ENCODE peak calls at places on chromosomes 11 and 22, in six cellular contexts. One of them, this sample, is unnamed.

GRCh38 chr11:109205312-109205711 is 216.7 kb upstream of the C11orf87 start:
- DNase-seq in heart right ventricle: no peak
- DNase-seq in substantia nigra: no peak
- DNase-seq in IMR-90: no peak
- DNase-seq in psoas muscle: no peak
- DNase-seq in left lung: no peak
- DNase-seq in this sample: no peak

GRCh38 chr11:12864316-12865156 is 144.6 kb upstream of the RASSF10 start:
- DNase-seq in heart right ventricle: no peak
- DNase-seq in substantia nigra: no peak
- DNase-seq in IMR-90: peak; percentile 96
- DNase-seq in psoas muscle: no peak
- DNase-seq in left lung: no peak
- DNase-seq in this sample: no peak

GRCh38 chr11:130995266-130995665 is 79.0 kb upstream of the SNX19 start:
- DNase-seq in heart right ventricle: no peak
- DNase-seq in substantia nigra: peak; percentile 1
- DNase-seq in IMR-90: no peak
- DNase-seq in psoas muscle: no peak
- DNase-seq in left lung: no peak
- DNase-seq in this sample: no peak

GRCh38 chr11:69873166-69874077 is 54.2 kb upstream of the FGF3 start:
- DNase-seq in heart right ventricle: no peak
- DNase-seq in substantia nigra: no peak
- DNase-seq in IMR-90: no peak
- DNase-seq in psoas muscle: no peak
- DNase-seq in left lung: no peak
- DNase-seq in this sample: no peak

GRCh38 chr11:111633756-111634362 is 31.6 kb downstream of the SIK2 start:
- DNase-seq in heart right ventricle: no peak
- DNase-seq in substantia nigra: no peak
- DNase-seq in IMR-90: peak; percentile 35
- DNase-seq in psoas muscle: no peak
- DNase-seq in left lung: no peak
- DNase-seq in this sample: no peak

GRCh38 chr11:38330578-38330977 is 1732.5 kb upstream of the RAG2 start:
- DNase-seq in heart right ventricle: no peak
- DNase-seq in substantia nigra: no peak
- DNase-seq in IMR-90: no peak
- DNase-seq in psoas muscle: no peak
- DNase-seq in left lung: no peak
- DNase-seq in this sample: no peak

GRCh38 chr11:69796063-69796462 is 20.9 kb upstream of the FGF4 start:
- DNase-seq in heart right ventricle: no peak
- DNase-seq in substantia nigra: no peak
- DNase-seq in IMR-90: no peak
- DNase-seq in psoas muscle: no peak
- DNase-seq in left lung: peak; percentile 31
- DNase-seq in this sample: no peak

GRCh38 chr22:46075764-46076531 is 74.4 kb upstream of the PPARA start:
- DNase-seq in heart right ventricle: no peak
- DNase-seq in substantia nigra: peak; percentile 44
- DNase-seq in IMR-90: no peak
- DNase-seq in psoas muscle: peak; percentile 18
- DNase-seq in left lung: peak; percentile 37
- DNase-seq in this sample: no peak

This sample was measured in activated CD4-positive, CD25-positive, alpha-beta regulatory T cell treated with anti-CD3 and anti-CD28 coated beads, Interleukin-2, amount 50 U/mL, for 16 hours.